ENCODE peak calls at places on chromosomes 4 and X, in six cellular contexts. One of them, this sample, is unnamed.

GRCh38 chr4:154184238-154184637 is 307.4 kb downstream of the DCHS2 start:
- DNase-seq in AG04449: no peak
- DNase-seq in HFF-Myc: no peak
- DNase-seq in WTC11: no peak
- DNase-seq in stomach: no peak
- DNase-seq in H9: peak
- DNase-seq in this sample: no peak

GRCh38 chrX:106177982-106178321 is 9.8 kb downstream of the PWWP3B start:
- DNase-seq in H9: no peak
- DNase-seq in WTC11: no peak
- DNase-seq in stomach: no peak
- DNase-seq in HFF-Myc: no peak
- DNase-seq in AG04449: no peak
- DNase-seq in this sample: no peak

GRCh38 chrX:38878674-38879375 is 77.6 kb downstream of the MID1IP1 start:
- DNase-seq in HFF-Myc: no peak
- DNase-seq in H9: no peak
- DNase-seq in WTC11: no peak
- DNase-seq in AG04449: no peak
- DNase-seq in stomach: no peak
- DNase-seq in this sample: no peak

GRCh38 chrX:40864972-40865371 is 129.6 kb upstream of the MED14 start:
- DNase-seq in H9: no peak
- DNase-seq in AG04449: peak
- DNase-seq in HFF-Myc: no peak
- DNase-seq in stomach: no peak
- DNase-seq in WTC11: no peak
- DNase-seq in this sample: peak

GRCh38 chr4:183588169-183588675 is 70.8 kb downstream of the RWDD4 start:
- DNase-seq in WTC11: no peak
- DNase-seq in HFF-Myc: no peak
- DNase-seq in H9: no peak
- DNase-seq in stomach: no peak
- DNase-seq in AG04449: no peak
- DNase-seq in this sample: no peak

GRCh38 chr4:79141530-79141929 is 184.3 kb downstream of the NAA11 start:
- DNase-seq in H9: peak
- DNase-seq in HFF-Myc: no peak
- DNase-seq in stomach: no peak
- DNase-seq in AG04449: no peak
- DNase-seq in WTC11: peak
- DNase-seq in this sample: no peak

GRCh38 chr4:153651961-153652784 is 31.9 kb upstream of the TLR2 start:
- DNase-seq in H9: no peak
- DNase-seq in stomach: no peak
- DNase-seq in HFF-Myc: no peak
- DNase-seq in WTC11: no peak
- DNase-seq in AG04449: no peak
- DNase-seq in this sample: no peak

GRCh38 chr4:101306225-101306624 is 41.1 kb downstream of the PPP3CA start:
- DNase-seq in AG04449: no peak
- DNase-seq in H9: no peak
- DNase-seq in WTC11: no peak
- DNase-seq in HFF-Myc: no peak
- DNase-seq in stomach: no peak
- DNase-seq in this sample: no peak

GRCh38 chr4:78129383-78130108 is 72.4 kb downstream of the FRAS1 start:
- DNase-seq in H9: no peak
- DNase-seq in AG04449: no peak
- DNase-seq in HFF-Myc: no peak
- DNase-seq in WTC11: no peak
- DNase-seq in stomach: no peak
- DNase-seq in this sample: no peak

GRCh38 chr4:94127707-94128328 is 79.8 kb upstream of the SMARCAD1 start:
- DNase-seq in stomach: no peak
- DNase-seq in AG04449: no peak
- DNase-seq in WTC11: no peak
- DNase-seq in H9: no peak
- DNase-seq in HFF-Myc: peak
- DNase-seq in this sample: no peak

GRCh38 chr4:52105276-52105675 is 54.2 kb downstream of the SPATA18 start:
- DNase-seq in HFF-Myc: no peak
- DNase-seq in H9: no peak
- DNase-seq in AG04449: no peak
- DNase-seq in WTC11: no peak
- DNase-seq in stomach: no peak
- DNase-seq in this sample: no peak

GRCh38 chr4:2259541-2260267 is 2.2 kb downstream of the MXD4 start:
- DNase-seq in AG04449: no peak
- DNase-seq in H9: no peak
- DNase-seq in WTC11: peak
- DNase-seq in HFF-Myc: no peak
- DNase-seq in stomach: peak
- DNase-seq in this sample: no peak

GRCh38 chr4:25527044-25527443 is 128.6 kb upstream of the SLC34A2 start:
- DNase-seq in AG04449: no peak
- DNase-seq in stomach: no peak
- DNase-seq in WTC11: no peak
- DNase-seq in H9: no peak
- DNase-seq in HFF-Myc: no peak
- DNase-seq in this sample: no peak

GRCh38 chr4:113248320-113248719 is 198.9 kb downstream of the ANK2 start:
- DNase-seq in H9: peak
- DNase-seq in HFF-Myc: no peak
- DNase-seq in AG04449: no peak
- DNase-seq in WTC11: peak
- DNase-seq in stomach: no peak
- DNase-seq in this sample: no peak

GRCh38 chrX:46770006-46770816 is 11.3 kb upstream of the SLC9A7 start:
- DNase-seq in WTC11: no peak
- DNase-seq in stomach: no peak
- DNase-seq in HFF-Myc: no peak
- DNase-seq in H9: no peak
- DNase-seq in AG04449: no peak
- DNase-seq in this sample: no peak

GRCh38 chr4:176149680-176150079 is 45.7 kb downstream of the SPATA4 start:
- DNase-seq in HFF-Myc: no peak
- DNase-seq in stomach: no peak
- DNase-seq in WTC11: no peak
- DNase-seq in AG04449: no peak
- DNase-seq in H9: no peak
- DNase-seq in this sample: no peak

GRCh38 chrX:77446029-77446585 is 1.1 kb upstream of the FGF16 start:
- DNase-seq in stomach: no peak
- DNase-seq in AG04449: no peak
- DNase-seq in WTC11: peak
- DNase-seq in HFF-Myc: no peak
- DNase-seq in H9: peak
- DNase-seq in this sample: no peak

GRCh38 chr4:42410446-42410845 is 13.2 kb downstream of the SHISA3 start:
- DNase-seq in stomach: no peak
- DNase-seq in HFF-Myc: no peak
- DNase-seq in H9: no peak
- DNase-seq in WTC11: no peak
- DNase-seq in AG04449: no peak
- DNase-seq in this sample: no peak

GRCh38 chr4:31370866-31371465 is 650.8 kb downstream of the PCDH7 start:
- DNase-seq in H9: no peak
- DNase-seq in stomach: no peak
- DNase-seq in WTC11: no peak
- DNase-seq in AG04449: no peak
- DNase-seq in HFF-Myc: peak
- DNase-seq in this sample: no peak

DNA sequence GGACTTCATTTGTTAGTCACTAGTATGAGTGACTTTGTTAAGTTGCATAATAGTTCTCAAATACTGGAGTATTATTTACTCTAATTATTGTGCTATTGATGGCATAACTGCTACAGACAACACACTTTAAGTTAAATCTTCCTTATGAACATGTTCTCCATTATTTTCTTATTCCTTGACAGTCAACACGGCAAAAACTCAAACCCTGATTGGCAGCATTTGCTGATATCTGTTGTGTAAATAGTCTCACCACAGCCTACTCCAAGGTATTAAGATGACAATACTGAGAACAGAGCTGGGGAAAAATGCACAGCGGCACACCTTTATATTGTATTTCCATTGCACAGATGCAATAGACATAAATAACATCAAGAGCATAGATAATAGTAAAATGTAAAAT is 568.0 kb upstream of the AADAT start:
- DNase-seq in AG04449: no peak
- DNase-seq in HFF-Myc: no peak
- DNase-seq in WTC11: no peak
- DNase-seq in H9: no peak
- DNase-seq in stomach: no peak
- DNase-seq in this sample: no peak
- TF ChIP-seq CTCF in AG04449: no peak
- TF ChIP-seq CTCF in HFF-Myc: no peak
- TF ChIP-seq CTCF in WTC11: no peak
- TF ChIP-seq CTCF in H9: no peak
- TF ChIP-seq CTCF in stomach: no peak
- TF ChIP-seq CTCF in this sample: no peak

GRCh38 chrX:140343226-140343873 is 161.5 kb downstream of the SOX3 start:
- DNase-seq in H9: no peak
- DNase-seq in WTC11: no peak
- DNase-seq in AG04449: no peak
- DNase-seq in HFF-Myc: no peak
- DNase-seq in stomach: no peak
- DNase-seq in this sample: no peak

GRCh38 chrX:140342410-140342809 is 162.5 kb downstream of the SOX3 start:
- DNase-seq in AG04449: no peak
- DNase-seq in HFF-Myc: no peak
- DNase-seq in H9: peak
- DNase-seq in WTC11: no peak
- DNase-seq in stomach: no peak
- DNase-seq in this sample: no peak

DNA sequence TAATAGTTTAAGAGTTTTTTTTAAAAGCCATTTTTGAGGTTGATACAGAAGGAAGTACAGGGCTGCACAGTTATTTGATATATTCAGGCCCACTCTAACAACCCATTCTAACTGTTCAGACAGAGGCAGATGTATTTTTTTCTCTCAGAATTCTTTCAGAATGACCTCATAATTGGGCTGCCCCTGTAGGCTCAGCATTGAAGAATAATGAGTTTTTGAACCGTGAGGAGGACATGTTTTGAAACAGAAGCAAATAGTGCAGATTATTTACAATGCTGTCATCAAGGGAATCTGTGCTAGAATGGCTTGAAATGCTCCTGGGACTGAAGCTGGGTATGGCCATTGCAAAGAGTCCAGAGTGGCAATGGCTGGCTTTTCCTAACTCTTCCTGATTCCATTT is 158.2 kb downstream of the SOX3 start:
- DNase-seq in AG04449: no peak
- DNase-seq in H9: no peak
- DNase-seq in WTC11: no peak
- DNase-seq in HFF-Myc: no peak
- DNase-seq in stomach: no peak
- DNase-seq in this sample: no peak
- TF ChIP-seq CTCF in AG04449: no peak
- TF ChIP-seq CTCF in H9: no peak
- TF ChIP-seq CTCF in WTC11: no peak
- TF ChIP-seq CTCF in HFF-Myc: no peak
- TF ChIP-seq CTCF in stomach: no peak
- TF ChIP-seq CTCF in this sample: no peak

GRCh38 chrX:17535229-17535628 is 160.2 kb downstream of the NHS start:
- DNase-seq in H9: peak
- DNase-seq in HFF-Myc: no peak
- DNase-seq in AG04449: no peak
- DNase-seq in WTC11: peak
- DNase-seq in stomach: peak
- DNase-seq in this sample: no peak
- TF ChIP-seq CTCF in H9: peak
- TF ChIP-seq CTCF in HFF-Myc: peak
- TF ChIP-seq CTCF in AG04449: peak
- TF ChIP-seq CTCF in WTC11: peak
- TF ChIP-seq CTCF in stomach: peak
- TF ChIP-seq CTCF in this sample: peak

GRCh38 chr4:189912170-189912569 is 28.5 kb upstream of the FRG1 start:
- DNase-seq in HFF-Myc: no peak
- DNase-seq in stomach: no peak
- DNase-seq in AG04449: no peak
- DNase-seq in H9: no peak
- DNase-seq in WTC11: no peak
- DNase-seq in this sample: no peak
- TF ChIP-seq CTCF in HFF-Myc: peak
- TF ChIP-seq CTCF in stomach: no peak
- TF ChIP-seq CTCF in AG04449: peak
- TF ChIP-seq CTCF in H9: peak
- TF ChIP-seq CTCF in WTC11: peak
- TF ChIP-seq CTCF in this sample: peak

GRCh38 chrX:123173833-123174232 is 10.2 kb upstream of the GRIA3 start:
- DNase-seq in AG04449: no peak
- DNase-seq in stomach: no peak
- DNase-seq in WTC11: no peak
- DNase-seq in H9: no peak
- DNase-seq in HFF-Myc: no peak
- DNase-seq in this sample: no peak
- TF ChIP-seq CTCF in AG04449: no peak
- TF ChIP-seq CTCF in stomach: no peak
- TF ChIP-seq CTCF in WTC11: no peak
- TF ChIP-seq CTCF in H9: peak
- TF ChIP-seq CTCF in HFF-Myc: no peak
- TF ChIP-seq CTCF in this sample: peak

GRCh38 chr4:185773419-185773818 is 38.6 kb downstream of the SORBS2 start:
- DNase-seq in H9: peak
- DNase-seq in WTC11: no peak
- DNase-seq in HFF-Myc: no peak
- DNase-seq in AG04449: no peak
- DNase-seq in stomach: peak
- DNase-seq in this sample: no peak
- TF ChIP-seq CTCF in H9: peak
- TF ChIP-seq CTCF in WTC11: no peak
- TF ChIP-seq CTCF in HFF-Myc: no peak
- TF ChIP-seq CTCF in AG04449: no peak
- TF ChIP-seq CTCF in stomach: no peak
- TF ChIP-seq CTCF in this sample: no peak

This sample was measured in BJ.